ENCODE peak calls at places on chromosomes 12 and 14, in five cellular contexts. One of them, this sample, is unnamed.

GRCh38 chr14:104882325-104882973 is 17.4 kb downstream of the CEP170B start:
- DNase-seq in NCI-H345: peak
- DNase-seq in Right ventricle myocardium superior: peak
- DNase-seq in T-helper 9 cell: no peak
- DNase-seq in nucleus accumbens: no peak
- DNase-seq in this sample: no peak

GRCh38 chr12:4975574-4975973 is 65.9 kb downstream of the KCNA1 start:
- DNase-seq in NCI-H345: no peak
- DNase-seq in Right ventricle myocardium superior: no peak
- DNase-seq in T-helper 9 cell: no peak
- DNase-seq in nucleus accumbens: no peak
- DNase-seq in this sample: no peak

GRCh38 chr12:76024942-76025600 is 6.5 kb downstream of the PHLDA1 start:
- DNase-seq in NCI-H345: no peak
- DNase-seq in Right ventricle myocardium superior: no peak
- DNase-seq in T-helper 9 cell: no peak
- DNase-seq in nucleus accumbens: no peak
- DNase-seq in this sample: no peak

GRCh38 chr12:86950043-86950838 is 694.0 kb upstream of the MGAT4C start:
- DNase-seq in NCI-H345: peak
- DNase-seq in Right ventricle myocardium superior: no peak
- DNase-seq in T-helper 9 cell: no peak
- DNase-seq in nucleus accumbens: no peak
- DNase-seq in this sample: no peak

GRCh38 chr12:13194462-13195110 is 1.9 kb upstream of the EMP1 start:
- DNase-seq in NCI-H345: no peak
- DNase-seq in Right ventricle myocardium superior: no peak
- DNase-seq in T-helper 9 cell: no peak
- DNase-seq in nucleus accumbens: no peak
- DNase-seq in this sample: no peak

GRCh38 chr12:5371636-5372035 is 60.3 kb upstream of the NTF3 start:
- DNase-seq in NCI-H345: no peak
- DNase-seq in Right ventricle myocardium superior: no peak
- DNase-seq in T-helper 9 cell: no peak
- DNase-seq in nucleus accumbens: no peak
- DNase-seq in this sample: no peak

GRCh38 chr12:130948136-130948535 is 5.6 kb upstream of the ADGRD1 start:
- DNase-seq in NCI-H345: peak
- DNase-seq in Right ventricle myocardium superior: no peak
- DNase-seq in T-helper 9 cell: no peak
- DNase-seq in nucleus accumbens: no peak
- DNase-seq in this sample: no peak

GRCh38 chr12:47770086-47770726 is 2.8 kb upstream of the SLC48A1 start:
- DNase-seq in NCI-H345: no peak
- DNase-seq in Right ventricle myocardium superior: no peak
- DNase-seq in T-helper 9 cell: no peak
- DNase-seq in nucleus accumbens: no peak
- DNase-seq in this sample: no peak

GRCh38 chr14:103008126-103008525 is 49.2 kb downstream of the CDC42BPB start:
- DNase-seq in NCI-H345: no peak
- DNase-seq in Right ventricle myocardium superior: no peak
- DNase-seq in T-helper 9 cell: no peak
- DNase-seq in nucleus accumbens: no peak
- DNase-seq in this sample: no peak

GRCh38 chr12:11638271-11638916 is 11.1 kb upstream of the ETV6 start:
- DNase-seq in NCI-H345: no peak
- DNase-seq in Right ventricle myocardium superior: no peak
- DNase-seq in T-helper 9 cell: no peak
- DNase-seq in nucleus accumbens: no peak
- DNase-seq in this sample: no peak

GRCh38 chr12:5997260-5997659 is 52.2 kb upstream of the ANO2 start:
- DNase-seq in NCI-H345: no peak
- DNase-seq in Right ventricle myocardium superior: no peak
- DNase-seq in T-helper 9 cell: no peak
- DNase-seq in nucleus accumbens: no peak
- DNase-seq in this sample: no peak

GRCh38 chr12:89153341-89153740 is 199.0 kb downstream of the DUSP6 start:
- DNase-seq in NCI-H345: no peak
- DNase-seq in Right ventricle myocardium superior: no peak
- DNase-seq in T-helper 9 cell: no peak
- DNase-seq in nucleus accumbens: no peak
- DNase-seq in this sample: no peak

GRCh38 chr12:10673660-10674384 is at the start of gene STYK1:
- DNase-seq in NCI-H345: peak
- DNase-seq in Right ventricle myocardium superior: peak
- DNase-seq in T-helper 9 cell: peak
- DNase-seq in nucleus accumbens: peak
- DNase-seq in this sample: peak

GRCh38 chr12:45934956-45935355 is 55.4 kb downstream of the SCAF11 start:
- DNase-seq in NCI-H345: no peak
- DNase-seq in Right ventricle myocardium superior: no peak
- DNase-seq in T-helper 9 cell: no peak
- DNase-seq in nucleus accumbens: no peak
- DNase-seq in this sample: no peak

GRCh38 chr14:88016768-88017167 is 11.8 kb downstream of the GPR65 start:
- DNase-seq in NCI-H345: no peak
- DNase-seq in Right ventricle myocardium superior: no peak
- DNase-seq in T-helper 9 cell: no peak
- DNase-seq in nucleus accumbens: no peak
- DNase-seq in this sample: no peak

GRCh38 chr12:108689314-108690190 is 41.8 kb downstream of the CORO1C start:
- DNase-seq in NCI-H345: peak
- DNase-seq in Right ventricle myocardium superior: no peak
- DNase-seq in T-helper 9 cell: no peak
- DNase-seq in nucleus accumbens: no peak
- DNase-seq in this sample: peak